ENCODE peak calls at places on chromosome 21, in five cellular contexts. One of them, this sample, is unnamed. For H3K27me3, the result is how much of the 10 kb centered on the place peaks cover.

GRCh38 chr21:29248124-29248523 is 50.6 kb upstream of the BACH1 start:
- DNase-seq in brain microvascular endothelial cell: no peak
- DNase-seq in naive thymus-derived CD4-positive, alpha-beta T cell: no peak
- DNase-seq in uterus: no peak
- DNase-seq in CD8-positive, alpha-beta memory T cell: no peak
- DNase-seq in this sample: no peak

GRCh38 chr21:42651515-42652401 is 1.7 kb upstream of the PDE9A start:
- DNase-seq in brain microvascular endothelial cell: no peak
- DNase-seq in naive thymus-derived CD4-positive, alpha-beta T cell: no peak
- DNase-seq in uterus: no peak
- DNase-seq in CD8-positive, alpha-beta memory T cell: peak
- DNase-seq in this sample: peak

GRCh38 chr21:27094182-27094948 is 127.5 kb upstream of the ADAMTS5 start:
- DNase-seq in brain microvascular endothelial cell: no peak
- DNase-seq in naive thymus-derived CD4-positive, alpha-beta T cell: no peak
- DNase-seq in uterus: no peak
- DNase-seq in CD8-positive, alpha-beta memory T cell: no peak
- DNase-seq in this sample: no peak

GRCh38 chr21:36478941-36479340 is 981 bp downstream of the CLDN14 start:
- DNase-seq in brain microvascular endothelial cell: peak
- DNase-seq in naive thymus-derived CD4-positive, alpha-beta T cell: no peak
- DNase-seq in uterus: no peak
- DNase-seq in CD8-positive, alpha-beta memory T cell: no peak
- DNase-seq in this sample: peak

GRCh38 chr21:41956926-41957729 is 3.3 kb upstream of the C2CD2 start:
- DNase-seq in brain microvascular endothelial cell: peak
- DNase-seq in naive thymus-derived CD4-positive, alpha-beta T cell: no peak
- DNase-seq in uterus: no peak
- DNase-seq in CD8-positive, alpha-beta memory T cell: no peak
- DNase-seq in this sample: no peak

GRCh38 chr21:36499578-36500471 is 19.9 kb upstream of the CLDN14 start:
- DNase-seq in brain microvascular endothelial cell: peak
- DNase-seq in naive thymus-derived CD4-positive, alpha-beta T cell: no peak
- DNase-seq in uterus: peak
- DNase-seq in CD8-positive, alpha-beta memory T cell: no peak
- DNase-seq in this sample: peak

GRCh38 chr21:42150458-42151085 is 68.4 kb upstream of the ABCG1 start:
- DNase-seq in brain microvascular endothelial cell: no peak
- DNase-seq in naive thymus-derived CD4-positive, alpha-beta T cell: no peak
- DNase-seq in uterus: no peak
- DNase-seq in CD8-positive, alpha-beta memory T cell: no peak
- DNase-seq in this sample: no peak

GRCh38 chr21:39676054-39676771 is 63.5 kb downstream of the B3GALT5 start:
- DNase-seq in brain microvascular endothelial cell: peak
- DNase-seq in naive thymus-derived CD4-positive, alpha-beta T cell: no peak
- DNase-seq in uterus: no peak
- DNase-seq in CD8-positive, alpha-beta memory T cell: no peak
- DNase-seq in this sample: no peak

GRCh38 chr21:26449161-26449560 is 123.9 kb downstream of the CYYR1 start:
- DNase-seq in brain microvascular endothelial cell: peak
- DNase-seq in naive thymus-derived CD4-positive, alpha-beta T cell: no peak
- DNase-seq in uterus: no peak
- DNase-seq in CD8-positive, alpha-beta memory T cell: no peak
- DNase-seq in this sample: no peak

GRCh38 chr21:22516230-22516629 is 1518.0 kb downstream of the NCAM2 start:
- DNase-seq in brain microvascular endothelial cell: no peak
- DNase-seq in naive thymus-derived CD4-positive, alpha-beta T cell: no peak
- DNase-seq in uterus: no peak
- DNase-seq in CD8-positive, alpha-beta memory T cell: no peak
- DNase-seq in this sample: no peak

GRCh38 chr21:41786521-41786987 is 19.7 kb upstream of the RIPK4 start:
- DNase-seq in brain microvascular endothelial cell: no peak
- DNase-seq in naive thymus-derived CD4-positive, alpha-beta T cell: no peak
- DNase-seq in uterus: no peak
- DNase-seq in CD8-positive, alpha-beta memory T cell: no peak
- DNase-seq in this sample: no peak

GRCh38 chr21:29718081-29718815 is 221.5 kb downstream of the GRIK1 start:
- DNase-seq in brain microvascular endothelial cell: peak
- DNase-seq in naive thymus-derived CD4-positive, alpha-beta T cell: no peak
- DNase-seq in uterus: no peak
- DNase-seq in CD8-positive, alpha-beta memory T cell: no peak
- DNase-seq in this sample: no peak

GRCh38 chr21:43188181-43188580 is 19.4 kb downstream of the CRYAA start:
- DNase-seq in brain microvascular endothelial cell: no peak
- DNase-seq in naive thymus-derived CD4-positive, alpha-beta T cell: no peak
- DNase-seq in uterus: peak
- DNase-seq in CD8-positive, alpha-beta memory T cell: no peak
- DNase-seq in this sample: peak

GRCh38 chr21:41631564-41632461 is 123.9 kb upstream of the TMPRSS2 start:
- DNase-seq in brain microvascular endothelial cell: no peak
- DNase-seq in naive thymus-derived CD4-positive, alpha-beta T cell: no peak
- DNase-seq in uterus: no peak
- DNase-seq in CD8-positive, alpha-beta memory T cell: no peak
- DNase-seq in this sample: no peak

GRCh38 chr21:29501451-29501850 is 202.7 kb downstream of the BACH1 start:
- DNase-seq in brain microvascular endothelial cell: peak
- DNase-seq in naive thymus-derived CD4-positive, alpha-beta T cell: no peak
- DNase-seq in uterus: no peak
- DNase-seq in CD8-positive, alpha-beta memory T cell: no peak
- DNase-seq in this sample: no peak

GRCh38 chr21:29332461-29333354 is 34.0 kb downstream of the BACH1 start:
- DNase-seq in brain microvascular endothelial cell: peak
- DNase-seq in naive thymus-derived CD4-positive, alpha-beta T cell: no peak
- DNase-seq in uterus: no peak
- DNase-seq in CD8-positive, alpha-beta memory T cell: no peak
- DNase-seq in this sample: no peak

GRCh38 chr21:22209304-22209700 is 1211.1 kb downstream of the NCAM2 start:
- DNase-seq in brain microvascular endothelial cell: no peak
- DNase-seq in naive thymus-derived CD4-positive, alpha-beta T cell: no peak
- DNase-seq in uterus: no peak
- DNase-seq in CD8-positive, alpha-beta memory T cell: no peak
- DNase-seq in this sample: no peak

GRCh38 chr21:31184462-31184861 is 146.2 kb upstream of the KRTAP19-8 start:
- DNase-seq in brain microvascular endothelial cell: no peak
- DNase-seq in naive thymus-derived CD4-positive, alpha-beta T cell: no peak
- DNase-seq in uterus: no peak
- DNase-seq in CD8-positive, alpha-beta memory T cell: peak
- DNase-seq in this sample: no peak

GRCh38 chr21:42061195-42061865 is 9.8 kb upstream of the UMODL1 start:
- DNase-seq in brain microvascular endothelial cell: no peak
- DNase-seq in naive thymus-derived CD4-positive, alpha-beta T cell: no peak
- DNase-seq in uterus: no peak
- DNase-seq in CD8-positive, alpha-beta memory T cell: peak
- DNase-seq in this sample: peak

GRCh38 chr21:42753804-42754203 is 100.4 kb downstream of the PDE9A start:
- DNase-seq in brain microvascular endothelial cell: no peak
- DNase-seq in naive thymus-derived CD4-positive, alpha-beta T cell: no peak
- DNase-seq in uterus: no peak
- DNase-seq in CD8-positive, alpha-beta memory T cell: no peak
- DNase-seq in this sample: no peak

GRCh38 chr21:20997308-20997632 is 939 bp upstream of the NCAM2 start:
- DNase-seq in brain microvascular endothelial cell: no peak
- DNase-seq in naive thymus-derived CD4-positive, alpha-beta T cell: no peak
- DNase-seq in uterus: no peak
- DNase-seq in CD8-positive, alpha-beta memory T cell: no peak
- DNase-seq in this sample: peak

DNA sequence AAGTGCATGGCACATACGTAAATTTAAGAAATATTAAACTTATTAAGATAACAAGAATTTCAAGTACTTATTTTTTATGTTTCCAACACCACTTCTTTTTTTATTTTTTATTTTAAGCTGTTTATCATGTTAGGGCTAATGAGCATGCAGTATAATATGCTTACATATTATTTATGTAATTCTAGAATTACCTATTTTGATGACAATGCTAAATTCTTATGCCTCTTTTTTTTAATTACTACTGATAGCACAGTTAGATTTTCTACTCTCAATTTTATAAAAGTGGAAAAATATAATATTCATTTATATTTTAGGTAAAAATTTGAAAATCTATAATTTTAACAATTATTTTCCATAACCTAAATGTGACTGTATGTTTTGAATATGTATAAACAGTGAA is 713.0 kb downstream of the MRPL39 start:
- DNase-seq in brain microvascular endothelial cell: no peak
- DNase-seq in naive thymus-derived CD4-positive, alpha-beta T cell: no peak
- DNase-seq in uterus: no peak
- DNase-seq in CD8-positive, alpha-beta memory T cell: no peak
- DNase-seq in this sample: no peak
- H3K27ac ChIP-seq in brain microvascular endothelial cell: no peak
- H3K27ac ChIP-seq in naive thymus-derived CD4-positive, alpha-beta T cell: no peak
- H3K27ac ChIP-seq in uterus: no peak
- H3K27ac ChIP-seq in CD8-positive, alpha-beta memory T cell: no peak
- H3K27ac ChIP-seq in this sample: no peak

GRCh38 chr21:45611296-45611695 is 32.2 kb upstream of the PCBP3 start:
- DNase-seq in brain microvascular endothelial cell: no peak
- DNase-seq in naive thymus-derived CD4-positive, alpha-beta T cell: no peak
- DNase-seq in uterus: peak
- DNase-seq in CD8-positive, alpha-beta memory T cell: no peak
- DNase-seq in this sample: no peak

GRCh38 chr21:45613881-45614280 is 29.6 kb upstream of the PCBP3 start:
- DNase-seq in brain microvascular endothelial cell: no peak
- DNase-seq in naive thymus-derived CD4-positive, alpha-beta T cell: no peak
- DNase-seq in uterus: no peak
- DNase-seq in CD8-positive, alpha-beta memory T cell: no peak
- DNase-seq in this sample: no peak

GRCh38 chr21:45613396-45613795 is 30.1 kb upstream of the PCBP3 start:
- DNase-seq in brain microvascular endothelial cell: no peak
- DNase-seq in naive thymus-derived CD4-positive, alpha-beta T cell: no peak
- DNase-seq in uterus: no peak
- DNase-seq in CD8-positive, alpha-beta memory T cell: no peak
- DNase-seq in this sample: no peak

GRCh38 chr21:45615145-45615711 is 28.3 kb upstream of the PCBP3 start:
- DNase-seq in brain microvascular endothelial cell: peak
- DNase-seq in naive thymus-derived CD4-positive, alpha-beta T cell: peak
- DNase-seq in uterus: no peak
- DNase-seq in CD8-positive, alpha-beta memory T cell: peak
- DNase-seq in this sample: no peak

GRCh38 chr21:45612096-45613019 is 31.2 kb upstream of the PCBP3 start:
- DNase-seq in brain microvascular endothelial cell: peak
- DNase-seq in naive thymus-derived CD4-positive, alpha-beta T cell: no peak
- DNase-seq in uterus: peak
- DNase-seq in CD8-positive, alpha-beta memory T cell: no peak
- DNase-seq in this sample: no peak
- H3K27me3 ChIP-seq in brain microvascular endothelial cell: under half
- H3K27me3 ChIP-seq in naive thymus-derived CD4-positive, alpha-beta T cell: under half
- H3K27me3 ChIP-seq in uterus: under half
- H3K27me3 ChIP-seq in CD8-positive, alpha-beta memory T cell: under half
- H3K27me3 ChIP-seq in this sample: under half

DNA sequence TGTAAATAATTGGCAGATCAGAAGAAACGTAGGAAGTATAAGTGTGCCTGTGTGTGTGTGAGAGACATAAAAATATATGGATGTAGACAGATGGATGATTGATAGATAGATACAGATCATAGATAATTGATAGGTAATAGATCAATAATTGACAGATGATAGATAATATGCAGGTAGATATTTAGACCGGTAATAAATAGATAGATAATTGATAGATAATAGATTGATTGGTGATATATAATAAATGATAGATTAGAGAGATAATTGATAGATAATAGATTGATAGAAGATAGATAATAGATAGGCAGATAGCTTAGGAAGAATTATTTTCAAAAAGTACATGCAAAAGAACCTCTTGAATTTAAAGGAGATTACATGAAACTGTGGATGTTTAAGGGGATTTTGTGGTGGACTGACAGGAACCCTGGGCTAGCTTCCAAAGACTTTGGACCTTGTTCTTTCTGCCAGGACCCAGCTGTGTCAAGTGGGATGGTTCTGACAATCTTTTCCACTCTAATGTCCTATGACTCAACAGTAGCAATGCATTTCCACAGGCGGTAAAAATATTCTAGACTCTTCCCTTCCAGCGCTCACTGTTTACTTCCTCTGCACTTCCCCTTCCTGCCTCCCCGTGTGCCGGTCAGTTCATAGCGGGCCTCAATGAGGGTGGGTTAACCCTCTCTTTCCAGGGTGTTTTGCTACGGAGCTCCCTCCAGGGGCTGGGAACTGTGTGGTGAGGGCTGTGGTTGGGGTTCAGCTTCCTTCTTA is 39.4 kb downstream of the KCNJ15 start:
- DNase-seq in brain microvascular endothelial cell: no peak
- DNase-seq in naive thymus-derived CD4-positive, alpha-beta T cell: no peak
- DNase-seq in uterus: no peak
- DNase-seq in CD8-positive, alpha-beta memory T cell: no peak
- DNase-seq in this sample: no peak
- H3K27ac ChIP-seq in brain microvascular endothelial cell: no peak
- H3K27ac ChIP-seq in naive thymus-derived CD4-positive, alpha-beta T cell: peak
- H3K27ac ChIP-seq in uterus: no peak
- H3K27ac ChIP-seq in CD8-positive, alpha-beta memory T cell: no peak
- H3K27ac ChIP-seq in this sample: no peak

GRCh38 chr21:44348861-44349260 is 4.6 kb upstream of the TRPM2 start:
- DNase-seq in brain microvascular endothelial cell: no peak
- DNase-seq in naive thymus-derived CD4-positive, alpha-beta T cell: no peak
- DNase-seq in uterus: no peak
- DNase-seq in CD8-positive, alpha-beta memory T cell: no peak
- DNase-seq in this sample: peak

GRCh38 chr21:44351535-44352252 is 1.7 kb upstream of the TRPM2 start:
- DNase-seq in brain microvascular endothelial cell: no peak
- DNase-seq in naive thymus-derived CD4-positive, alpha-beta T cell: no peak
- DNase-seq in uterus: no peak
- DNase-seq in CD8-positive, alpha-beta memory T cell: no peak
- DNase-seq in this sample: no peak

GRCh38 chr21:44349416-44349846 is 4.0 kb upstream of the TRPM2 start:
- DNase-seq in brain microvascular endothelial cell: no peak
- DNase-seq in naive thymus-derived CD4-positive, alpha-beta T cell: no peak
- DNase-seq in uterus: no peak
- DNase-seq in CD8-positive, alpha-beta memory T cell: no peak
- DNase-seq in this sample: peak

GRCh38 chr21:44350773-44351481 is 2.5 kb upstream of the TRPM2 start:
- DNase-seq in brain microvascular endothelial cell: no peak
- DNase-seq in naive thymus-derived CD4-positive, alpha-beta T cell: no peak
- DNase-seq in uterus: no peak
- DNase-seq in CD8-positive, alpha-beta memory T cell: no peak
- DNase-seq in this sample: peak

DNA sequence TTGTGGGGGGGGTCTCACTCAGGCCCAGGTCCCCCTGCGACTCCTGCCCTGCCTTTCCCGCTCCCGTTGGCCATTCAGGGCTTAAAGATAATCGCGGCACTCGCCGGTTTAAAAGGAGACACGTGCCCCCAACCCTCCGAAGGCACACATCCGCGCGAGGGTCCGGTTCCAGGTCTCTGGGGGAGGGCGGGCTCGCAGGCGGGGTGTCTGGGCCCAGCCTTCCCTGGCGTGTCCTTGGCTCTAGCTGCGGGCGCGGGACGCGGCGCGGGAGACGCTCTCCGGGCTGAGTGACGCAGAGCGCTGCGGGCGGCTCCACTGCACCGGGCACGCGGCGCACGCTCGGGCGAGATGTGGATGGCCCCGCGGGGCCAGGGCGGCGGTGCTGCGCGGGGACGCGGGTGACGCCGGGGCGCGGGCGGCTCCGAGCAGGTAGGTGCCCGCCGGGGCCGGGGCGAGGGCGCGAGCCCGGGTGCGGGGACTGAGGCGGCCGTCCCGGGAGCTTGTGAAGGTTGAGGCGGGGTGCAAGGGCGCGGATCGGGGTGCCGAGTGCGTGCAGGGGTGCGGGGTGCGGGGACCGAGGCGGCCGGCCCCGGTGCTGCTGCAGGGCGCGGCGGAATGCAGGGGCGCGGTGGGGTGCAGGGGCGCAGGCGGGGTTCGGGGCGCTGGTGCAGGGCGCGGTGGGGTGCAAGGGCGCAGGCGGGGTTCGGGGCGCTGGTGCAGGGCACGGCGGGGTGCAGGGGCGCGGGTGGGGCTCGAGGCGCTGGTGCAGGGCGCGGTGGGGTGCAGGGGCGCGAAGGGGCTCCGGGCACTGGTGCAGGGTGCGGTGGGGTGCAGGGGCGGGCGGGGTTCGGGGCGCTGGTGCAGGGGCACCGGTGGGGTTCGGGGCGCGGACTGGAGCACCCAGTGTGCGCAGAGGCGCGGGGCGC is 3.3 kb upstream of the TRPM2 start:
- DNase-seq in brain microvascular endothelial cell: no peak
- DNase-seq in naive thymus-derived CD4-positive, alpha-beta T cell: no peak
- DNase-seq in uterus: no peak
- DNase-seq in CD8-positive, alpha-beta memory T cell: no peak
- DNase-seq in this sample: peak
- H3K27me3 ChIP-seq in brain microvascular endothelial cell: under half
- H3K27me3 ChIP-seq in naive thymus-derived CD4-positive, alpha-beta T cell: under half
- H3K27me3 ChIP-seq in uterus: under half
- H3K27me3 ChIP-seq in CD8-positive, alpha-beta memory T cell: under half
- H3K27me3 ChIP-seq in this sample: under half